ENCODE peak calls at places on chromosomes 16 and 17, in six cellular contexts. B is GM23338, M is upper lobe of right lung, T is OCI-LY7, U is adrenal gland, C is tibial artery. J is an unnamed sample.

GRCh38 chr16:68186877-68187276 is 49.0 kb downstream of the ESRP2 start:
- DNase-seq in B (no peak), M (no peak), T (no peak), U (no peak), C (no peak), J (no peak)

GRCh38 chr17:50256826-50257573 is 17.3 kb upstream of the TMEM92 start:
- DNase-seq in B (no peak), M (peak; percentile 55), T (no peak), U (no peak), C (no peak), J (no peak)

GRCh38 chr17:80087346-80088265 is 13.8 kb upstream of the GAA start:
- DNase-seq in B (no peak), M (no peak), T (no peak), U (no peak), C (no peak), J (no peak)

GRCh38 chr16:35598696-35599332 is 2139.4 kb downstream of the TP53TG3F start:
- DNase-seq in B (no peak), M (no peak), T (no peak), U (no peak), C (no peak), J (peak; percentile 3)

GRCh38 chr17:37512442-37513070 is 22.9 kb downstream of the DUSP14 start:
- DNase-seq in B (peak; percentile 33), M (no peak), T (no peak), U (no peak), C (no peak), J (no peak)

GRCh38 chr17:28720247-28720996 is 637 bp downstream of the RPL23A start:
- DNase-seq in B (no peak), M (no peak), T (peak; percentile 62), U (no peak), C (no peak), J (no peak)

GRCh38 chr16:74169687-74170522 is 126.7 kb upstream of the PSMD7 start:
- DNase-seq in B (no peak), M (no peak), T (no peak), U (no peak), C (no peak), J (no peak)

GRCh38 chr17:17774009-17774881 is 62.5 kb downstream of the SREBF1 start:
- DNase-seq in B (peak; percentile 55), M (no peak), T (no peak), U (peak; percentile 59), C (no peak), J (peak; percentile 96)

GRCh38 chr16:87149051-87149450 is 168.1 kb downstream of the C16orf95 start:
- DNase-seq in B (no peak), M (no peak), T (no peak), U (no peak), C (no peak), J (no peak)

GRCh38 chr17:74268554-74268953 is 5.5 kb upstream of the DNAI2 start:
- DNase-seq in B (no peak), M (no peak), T (no peak), U (no peak), C (no peak), J (no peak)

GRCh38 chr16:77843412-77843811 is 55.0 kb downstream of the VAT1L start:
- DNase-seq in B (no peak), M (no peak), T (no peak), U (no peak), C (no peak), J (no peak)

GRCh38 chr16:89095401-89095974 is 1.8 kb downstream of the ACSF3 start:
- DNase-seq in B (peak; percentile 26), M (no peak), T (peak; percentile 82), U (no peak), C (no peak), J (no peak)

GRCh38 chr17:50326831-50327364 is 19.0 kb upstream of the XYLT2 start:
- DNase-seq in B (no peak), M (no peak), T (no peak), U (no peak), C (no peak), J (no peak)

DNA sequence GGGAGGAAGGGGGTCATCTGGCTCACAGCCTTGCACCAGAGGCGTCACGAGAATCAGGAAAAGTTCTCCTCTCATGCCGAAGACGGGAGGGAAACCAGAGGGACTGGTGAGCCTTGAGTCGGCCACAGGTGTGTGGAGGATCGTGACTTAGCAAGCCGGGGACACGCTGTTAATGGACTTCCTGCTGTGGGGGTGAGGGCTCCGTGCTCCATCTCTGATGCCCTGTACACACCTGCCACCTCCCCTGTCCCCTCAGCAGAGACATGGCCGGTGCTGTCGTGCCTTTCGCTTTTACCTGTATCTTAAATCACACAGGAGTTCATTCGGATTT is 75.8 kb upstream of the ZNF750 start:
- DNase-seq in B (no peak), M (no peak), T (peak; percentile 85), U (no peak), C (no peak), J (no peak)
- H3K4me3 ChIP-seq in B (no peak overlapping the region), M (no peak overlapping the region), T (peak overlapping the region; percentile 47), U (no peak overlapping the region), C (no peak overlapping the region), J (no peak overlapping the region)

GRCh38 chr16:30954993-30955392 is 2.6 kb upstream of the SETD1A start:
- DNase-seq in B (no peak), M (no peak), T (no peak), U (no peak), C (no peak), J (no peak)
- TF ChIP-seq CTCF in B (no peak), M (no peak), T (no peak), U (no peak), C (no peak), J (no peak)

GRCh38 chr17:77466140-77466539 is 325.4 kb downstream of the SEC14L1 start:
- DNase-seq in B (peak; percentile 97), M (no peak), T (no peak), U (no peak), C (no peak), J (no peak)
- H3K4me3 ChIP-seq in B (peak overlapping the region; percentile 47), M (no peak overlapping the region), T (peak overlapping the region; percentile 52), U (no peak overlapping the region), C (no peak overlapping the region), J (no peak overlapping the region)

DNA sequence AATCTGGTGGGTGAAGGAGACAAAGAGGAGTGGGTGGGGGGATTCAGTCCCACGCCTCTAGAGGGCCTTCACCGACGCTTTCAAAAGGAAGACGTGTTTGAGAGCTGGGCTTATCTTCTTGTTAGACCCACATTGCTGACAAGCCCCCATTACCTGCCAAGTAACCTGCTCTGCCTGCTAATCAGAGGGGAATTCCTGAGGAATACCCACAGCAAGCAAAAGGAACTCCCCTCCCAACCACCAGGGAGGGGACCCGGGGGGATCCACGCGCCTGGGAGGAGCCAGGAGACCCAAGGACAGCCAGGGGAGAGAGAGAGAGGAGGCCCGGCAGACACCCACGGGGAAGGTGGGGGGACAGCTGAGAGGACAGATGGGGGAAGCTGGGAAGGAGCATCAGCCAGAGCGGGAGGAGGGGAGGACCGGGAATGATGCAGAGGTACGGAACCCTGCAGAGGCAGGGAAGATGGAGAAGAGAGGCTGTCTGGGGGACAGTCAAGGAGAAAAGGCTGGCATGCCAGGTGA is 986 bp downstream of the MTMR4 start:
- DNase-seq in B (no peak), M (no peak), T (peak; percentile 21), U (no peak), C (no peak), J (no peak)
- TF ChIP-seq CTCF in B (peak; percentile 20), M (no peak), T (peak; percentile 45), U (no peak), C (no peak), J (no peak)

GRCh38 chr17:42286411-42287295 is 1.6 kb upstream of the STAT5A start:
- DNase-seq in B (no peak), M (peak; percentile 61), T (no peak), U (peak; percentile 42), C (peak; percentile 69), J (peak; percentile 36)
- H3K4me3 ChIP-seq in B (no peak overlapping the region), M (peak overlapping the region; percentile 71), T (no peak overlapping the region), U (no peak overlapping the region), C (peak overlapping the region; percentile 69), J (no peak overlapping the region)

GRCh38 chr16:63289834-63290460 is 1253.7 kb upstream of the CDH8 start:
- DNase-seq in B (peak; percentile 80), M (peak; percentile 31), T (peak; percentile 39), U (peak; percentile 39), C (peak; percentile 20), J (peak; percentile 52)
- TF ChIP-seq CTCF in B (peak; percentile 94), M (peak; percentile 61), T (peak; percentile 84), U (peak; percentile 44), C (peak; percentile 21), J (peak; percentile 86)

GRCh38 chr17:67779098-67779672 is 46.1 kb upstream of the BPTF start:
- DNase-seq in B (peak; percentile 90), M (peak; percentile 69), T (peak; percentile 30), U (peak; percentile 86), C (peak; percentile 39), J (peak; percentile 30)
- H3K4me3 ChIP-seq in B (no peak overlapping the region), M (no peak overlapping the region), T (no peak overlapping the region), U (no peak overlapping the region), C (no peak overlapping the region), J (no peak overlapping the region)